ENCODE peak calls at places on chromosomes 2 and 18, in four cellular contexts. One of them, this sample, is unnamed.

GRCh38 chr2:217834057-217834620 is 168.7 kb downstream of the TNS1 start:
- DNase-seq in foreskin fibroblast: no peak
- DNase-seq in hepatocyte: no peak
- DNase-seq in cardiac fibroblast: no peak
- DNase-seq in this sample: no peak

GRCh38 chr2:73112026-73112912 is 479 bp downstream of the RAB11FIP5 start:
- DNase-seq in foreskin fibroblast: peak
- DNase-seq in hepatocyte: peak
- DNase-seq in cardiac fibroblast: peak
- DNase-seq in this sample: no peak

GRCh38 chr2:218357194-218358177 is 829 bp downstream of the CATIP start:
- DNase-seq in foreskin fibroblast: no peak
- DNase-seq in hepatocyte: no peak
- DNase-seq in cardiac fibroblast: no peak
- DNase-seq in this sample: no peak

GRCh38 chr18:49055787-49056186 is 105.0 kb upstream of the SMAD7 start:
- DNase-seq in foreskin fibroblast: peak
- DNase-seq in hepatocyte: no peak
- DNase-seq in cardiac fibroblast: peak
- DNase-seq in this sample: no peak

GRCh38 chr2:144217853-144218633 is 301.9 kb downstream of the ZEB2 start:
- DNase-seq in foreskin fibroblast: peak
- DNase-seq in hepatocyte: no peak
- DNase-seq in cardiac fibroblast: no peak
- DNase-seq in this sample: no peak

GRCh38 chr2:206614825-206615224 is 27.5 kb upstream of the FAM237A start:
- DNase-seq in foreskin fibroblast: peak
- DNase-seq in hepatocyte: no peak
- DNase-seq in cardiac fibroblast: peak
- DNase-seq in this sample: no peak

GRCh38 chr2:219612605-219613286 is 14.7 kb upstream of the SLC4A3 start:
- DNase-seq in foreskin fibroblast: no peak
- DNase-seq in hepatocyte: no peak
- DNase-seq in cardiac fibroblast: no peak
- DNase-seq in this sample: no peak

GRCh38 chr2:27663463-27664244 is at the start of the genes SLC4A1AP and SUPT7L:
- DNase-seq in foreskin fibroblast: peak
- DNase-seq in hepatocyte: peak
- DNase-seq in cardiac fibroblast: peak
- DNase-seq in this sample: peak

GRCh38 chr18:49520661-49521145 is 33.7 kb upstream of the C18orf32 start:
- DNase-seq in foreskin fibroblast: peak
- DNase-seq in hepatocyte: no peak
- DNase-seq in cardiac fibroblast: peak
- DNase-seq in this sample: no peak

GRCh38 chr18:58772161-58772560 is 92.5 kb upstream of the ZNF532 start:
- DNase-seq in foreskin fibroblast: no peak
- DNase-seq in hepatocyte: no peak
- DNase-seq in cardiac fibroblast: no peak
- DNase-seq in this sample: no peak

GRCh38 chr2:65557616-65558573 is 125.5 kb upstream of the SPRED2 start:
- DNase-seq in foreskin fibroblast: no peak
- DNase-seq in hepatocyte: no peak
- DNase-seq in cardiac fibroblast: no peak
- DNase-seq in this sample: no peak

GRCh38 chr2:186308347-186308746 is 177.7 kb upstream of the ZC3H15 start:
- DNase-seq in foreskin fibroblast: peak
- DNase-seq in hepatocyte: peak
- DNase-seq in cardiac fibroblast: peak
- DNase-seq in this sample: peak

GRCh38 chr2:165825041-165825440 is 31.0 kb upstream of the GALNT3 start:
- DNase-seq in foreskin fibroblast: peak
- DNase-seq in hepatocyte: peak
- DNase-seq in cardiac fibroblast: peak
- DNase-seq in this sample: no peak

GRCh38 chr2:122368576-122369243 is 613.3 kb downstream of the TSN start:
- DNase-seq in foreskin fibroblast: no peak
- DNase-seq in hepatocyte: no peak
- DNase-seq in cardiac fibroblast: peak
- DNase-seq in this sample: no peak

GRCh38 chr2:188293601-188294482 is 2.2 kb downstream of the GULP1 start:
- DNase-seq in foreskin fibroblast: peak
- DNase-seq in hepatocyte: peak
- DNase-seq in cardiac fibroblast: peak
- DNase-seq in this sample: peak

GRCh38 chr2:113240915-113241911 is 37.5 kb downstream of the PAX8 start:
- DNase-seq in foreskin fibroblast: peak
- DNase-seq in hepatocyte: peak
- DNase-seq in cardiac fibroblast: peak
- DNase-seq in this sample: peak

GRCh38 chr2:39782591-39782990 is 3.5 kb upstream of the THUMPD2 start:
- DNase-seq in foreskin fibroblast: no peak
- DNase-seq in hepatocyte: no peak
- DNase-seq in cardiac fibroblast: no peak
- DNase-seq in this sample: no peak

GRCh38 chr2:39781697-39782096 is 2.6 kb upstream of the THUMPD2 start:
- DNase-seq in foreskin fibroblast: peak
- DNase-seq in hepatocyte: no peak
- DNase-seq in cardiac fibroblast: peak
- DNase-seq in this sample: peak

GRCh38 chr2:39778775-39779751 is at the start of gene THUMPD2:
- DNase-seq in foreskin fibroblast: peak
- DNase-seq in hepatocyte: peak
- DNase-seq in cardiac fibroblast: peak
- DNase-seq in this sample: peak

GRCh38 chr2:39779926-39780325 is 868 bp upstream of the THUMPD2 start:
- DNase-seq in foreskin fibroblast: no peak
- DNase-seq in hepatocyte: no peak
- DNase-seq in cardiac fibroblast: no peak
- DNase-seq in this sample: no peak

DNA sequence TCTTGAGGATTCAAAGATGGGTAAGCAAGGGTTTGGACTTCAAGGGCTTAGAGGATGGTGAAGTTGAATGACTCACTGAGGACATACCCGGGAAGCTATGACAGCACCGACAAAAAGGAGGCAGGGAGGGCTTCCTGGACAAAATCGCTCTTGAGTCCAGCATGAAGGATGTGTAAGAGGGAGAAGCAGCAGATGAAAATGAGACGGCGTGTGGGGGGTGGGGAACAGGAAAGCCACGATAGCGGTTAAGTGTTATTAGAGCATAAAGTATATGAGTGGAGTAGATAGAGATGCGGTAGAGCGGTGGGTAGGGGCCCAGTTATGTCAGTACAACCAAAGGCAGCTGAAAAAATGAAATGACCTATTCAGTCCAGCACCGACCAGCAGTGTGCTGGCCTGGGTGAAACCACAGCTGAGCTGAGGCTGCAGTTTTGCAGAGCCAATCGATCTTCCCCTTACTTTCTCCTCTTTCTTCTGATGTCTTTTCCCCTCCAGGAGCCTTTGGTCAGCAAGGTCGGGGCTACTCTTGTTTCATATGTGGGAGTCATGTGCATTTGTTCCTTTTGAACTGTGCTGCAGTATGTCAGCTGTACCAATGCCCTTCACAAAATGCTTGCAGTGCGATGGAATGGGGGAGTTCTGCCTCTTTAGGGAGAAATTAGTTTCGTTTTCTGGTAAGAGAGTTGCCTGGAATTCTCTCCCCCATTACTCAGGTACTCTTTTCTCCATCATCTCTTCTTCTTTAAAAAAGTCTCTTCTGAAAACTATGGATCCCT is 2.0 kb upstream of the THUMPD2 start:
- DNase-seq in foreskin fibroblast: no peak
- DNase-seq in hepatocyte: no peak
- DNase-seq in cardiac fibroblast: peak
- DNase-seq in this sample: peak
- H3K4me3 ChIP-seq in foreskin fibroblast: no peak
- H3K4me3 ChIP-seq in hepatocyte: no peak
- H3K4me3 ChIP-seq in cardiac fibroblast: no peak
- H3K4me3 ChIP-seq in this sample: peak

GRCh38 chr2:127197475-127198385 is 22.4 kb downstream of the CYP27C1 start:
- DNase-seq in foreskin fibroblast: peak
- DNase-seq in hepatocyte: peak
- DNase-seq in cardiac fibroblast: peak
- DNase-seq in this sample: no peak

GRCh38 chr2:127199223-127199622 is 20.9 kb downstream of the CYP27C1 start:
- DNase-seq in foreskin fibroblast: no peak
- DNase-seq in hepatocyte: no peak
- DNase-seq in cardiac fibroblast: no peak
- DNase-seq in this sample: no peak

GRCh38 chr2:127195140-127196074 is 24.7 kb downstream of the CYP27C1 start:
- DNase-seq in foreskin fibroblast: no peak
- DNase-seq in hepatocyte: no peak
- DNase-seq in cardiac fibroblast: no peak
- DNase-seq in this sample: no peak

GRCh38 chr2:127196549-127196948 is 23.6 kb downstream of the CYP27C1 start:
- DNase-seq in foreskin fibroblast: no peak
- DNase-seq in hepatocyte: no peak
- DNase-seq in cardiac fibroblast: no peak
- DNase-seq in this sample: no peak

DNA sequence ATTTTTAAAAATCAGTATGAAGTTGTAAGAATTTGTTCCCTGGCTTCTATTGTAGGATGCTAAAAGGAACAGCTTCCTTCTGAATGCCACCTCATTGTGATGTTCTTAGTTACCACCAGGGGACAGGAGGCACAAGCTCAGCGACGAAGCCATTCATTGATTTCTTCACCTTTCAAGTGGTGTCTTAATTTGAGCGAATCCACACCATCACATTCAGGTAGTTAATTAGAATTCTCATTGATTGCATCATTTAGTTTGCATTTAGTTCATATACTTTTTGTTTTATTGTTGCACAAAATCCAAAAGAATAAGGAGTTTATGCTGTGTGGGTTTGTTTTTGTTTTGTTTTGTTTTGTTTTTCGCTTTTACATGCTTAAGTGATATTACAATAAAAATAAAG is 23.1 kb downstream of the CYP27C1 start:
- DNase-seq in foreskin fibroblast: no peak
- DNase-seq in hepatocyte: no peak
- DNase-seq in cardiac fibroblast: peak
- DNase-seq in this sample: no peak
- H3K4me3 ChIP-seq in foreskin fibroblast: no peak
- H3K4me3 ChIP-seq in hepatocyte: no peak
- H3K4me3 ChIP-seq in cardiac fibroblast: no peak
- H3K4me3 ChIP-seq in this sample: no peak

DNA sequence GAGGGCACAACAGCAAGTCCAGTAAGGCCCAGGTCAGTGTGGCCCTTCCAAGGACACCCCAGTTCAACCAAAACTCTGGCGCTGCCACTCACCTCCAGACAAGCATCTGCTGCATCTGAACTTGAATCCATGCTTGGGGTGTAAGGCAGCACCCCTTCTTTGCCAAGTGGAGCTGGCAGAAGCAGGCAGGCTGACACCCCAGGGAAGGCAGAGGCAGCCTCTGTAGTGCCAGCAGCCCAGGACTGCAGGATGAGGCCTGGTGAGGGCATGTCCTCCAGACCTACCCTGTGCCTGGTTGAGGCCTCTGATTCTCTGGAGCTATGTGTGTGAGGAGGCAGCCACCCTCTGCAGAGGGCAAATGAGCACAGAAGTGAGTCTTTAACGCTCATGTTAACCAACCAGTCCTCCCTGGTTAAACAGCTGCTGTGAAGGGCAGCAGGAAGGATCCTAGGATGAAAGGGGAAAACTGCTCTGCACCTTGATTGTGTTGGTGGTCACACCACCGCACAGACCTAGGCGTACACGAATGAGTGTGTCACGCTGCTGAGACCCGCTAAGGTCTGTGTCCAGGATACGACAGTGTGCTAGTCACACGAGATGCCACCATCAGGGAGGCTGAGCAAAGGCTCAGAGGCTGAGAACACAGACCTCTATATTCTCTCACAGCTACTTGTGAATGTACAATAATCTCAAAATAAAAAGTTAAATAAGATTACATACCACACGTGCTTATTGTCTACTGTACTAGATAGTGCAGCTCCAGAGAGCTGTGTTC is 2.2 kb downstream of the PARD6G start:
- DNase-seq in foreskin fibroblast: no peak
- DNase-seq in hepatocyte: peak
- DNase-seq in cardiac fibroblast: no peak
- DNase-seq in this sample: no peak
- H3K4me3 ChIP-seq in foreskin fibroblast: no peak
- H3K4me3 ChIP-seq in hepatocyte: no peak
- H3K4me3 ChIP-seq in cardiac fibroblast: no peak
- H3K4me3 ChIP-seq in this sample: no peak

DNA sequence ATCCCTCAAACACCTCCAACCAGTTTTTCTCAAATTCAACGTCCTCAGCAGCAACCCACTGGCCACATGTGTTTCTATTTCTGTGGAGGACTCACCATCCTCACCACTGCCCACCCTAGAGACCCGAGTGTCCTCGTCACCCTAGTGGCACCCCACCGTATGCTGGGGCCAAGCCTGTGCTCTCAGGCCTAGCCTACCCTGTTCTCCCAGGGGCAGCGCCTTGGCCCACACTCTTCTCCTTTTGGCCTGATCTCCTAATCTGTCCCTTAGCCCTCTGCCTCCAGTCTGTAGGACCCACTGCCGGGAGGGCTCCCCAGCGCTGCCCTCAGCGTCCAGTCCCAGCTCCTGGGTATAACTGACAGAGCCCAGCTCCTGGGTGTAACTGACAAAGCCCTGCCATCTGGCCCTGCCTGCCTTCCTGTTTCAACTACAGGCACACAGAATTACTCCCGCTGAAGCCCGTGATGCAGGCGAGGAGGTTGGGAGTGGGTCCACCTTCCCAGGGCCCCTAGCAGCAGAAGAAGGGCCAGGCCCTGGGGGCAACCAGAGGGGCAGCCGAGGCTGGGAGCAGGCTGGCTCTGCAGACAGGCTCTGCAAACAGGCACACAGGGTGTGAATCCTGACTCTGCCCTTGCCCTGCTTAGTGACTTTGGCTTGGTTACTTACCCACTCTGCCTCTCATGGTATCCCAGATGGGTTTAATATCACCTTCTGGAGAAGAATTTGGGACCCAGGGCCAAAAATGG is 25.6 kb upstream of the PTMA start:
- DNase-seq in foreskin fibroblast: no peak
- DNase-seq in hepatocyte: no peak
- DNase-seq in cardiac fibroblast: no peak
- DNase-seq in this sample: no peak
- H3K4me3 ChIP-seq in foreskin fibroblast: no peak
- H3K4me3 ChIP-seq in hepatocyte: no peak
- H3K4me3 ChIP-seq in cardiac fibroblast: no peak
- H3K4me3 ChIP-seq in this sample: no peak

DNA sequence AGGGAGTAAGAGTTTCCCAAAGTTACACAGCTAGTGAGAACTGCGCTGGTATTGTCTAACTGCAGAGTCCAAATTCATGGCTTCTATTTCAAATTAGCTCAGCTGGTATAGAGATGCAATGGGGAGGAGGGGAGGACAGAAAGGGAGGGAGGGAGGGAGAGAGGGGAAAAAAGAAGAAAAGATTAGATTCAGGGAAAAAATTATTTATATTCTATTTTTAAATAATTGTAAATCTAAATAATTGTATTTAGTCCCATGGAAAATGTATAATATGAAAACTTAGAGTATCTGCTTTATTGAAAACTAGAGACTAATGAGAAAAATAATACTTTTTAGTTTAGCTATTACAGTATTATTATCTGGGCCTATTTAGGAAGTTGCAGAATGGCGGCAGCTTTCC is 37.3 kb upstream of the VIT start:
- DNase-seq in foreskin fibroblast: no peak
- DNase-seq in hepatocyte: no peak
- DNase-seq in cardiac fibroblast: no peak
- DNase-seq in this sample: no peak
- H3K4me3 ChIP-seq in foreskin fibroblast: no peak
- H3K4me3 ChIP-seq in hepatocyte: no peak
- H3K4me3 ChIP-seq in cardiac fibroblast: no peak
- H3K4me3 ChIP-seq in this sample: no peak